ENCODE peak calls at places on chromosomes 4 and X, in eight cellular contexts. K is AG09309; L is neuronal stem cell; V is cardiac muscle cell; R is mucosa of descending colon; S is CD8-positive, alpha-beta T cell; N is astrocyte of the spinal cord; Z is lung. Y is an unnamed sample.

GRCh38 chr4:57633212-57633859 is 523.2 kb upstream of the IGFBP7 start:
- DNase-seq in L (no peak), N (no peak), S (no peak), V (no peak), R (no peak), K (no peak), Z (no peak), Y (no peak)

GRCh38 chr4:185718578-185719492 is 93.2 kb downstream of the SORBS2 start:
- DNase-seq in S (no peak), L (no peak), V (no peak), Z (no peak), R (no peak), N (no peak), K (no peak), Y (no peak)

GRCh38 chrX:2176274-2176673 is 324.5 kb downstream of the DHRSX start:
- DNase-seq in L (no peak), N (no peak), K (no peak), Z (no peak), R (no peak), V (no peak), S (no peak), Y (no peak)

GRCh38 chrX:24682739-24683432 is 10.8 kb upstream of the POLA1 start:
- DNase-seq in K (no peak), V (no peak), R (no peak), S (no peak), L (no peak), N (no peak), Z (no peak), Y (no peak)

GRCh38 chr4:154660052-154660451 is 47.6 kb upstream of the FGG start:
- DNase-seq in S (no peak), R (no peak), Z (no peak), V (no peak), L (no peak), N (no peak), K (no peak), Y (no peak)

GRCh38 chr4:187908079-187908501 is 87.5 kb upstream of the ZFP42 start:
- DNase-seq in L (no peak), V (no peak), R (no peak), K (peak; percentile 46), N (peak; percentile 68), S (no peak), Z (no peak), Y (no peak)

GRCh38 chr4:56701644-56702043 is 20.5 kb upstream of the HOPX start:
- DNase-seq in N (no peak), L (no peak), R (no peak), V (peak; percentile 54), K (no peak), Z (no peak), S (no peak), Y (no peak)

GRCh38 chrX:21376636-21377035 is 2.4 kb downstream of the CNKSR2 start:
- DNase-seq in K (no peak), R (no peak), Z (no peak), V (no peak), L (no peak), N (no peak), S (no peak), Y (no peak)

GRCh38 chrX:152932144-152932543 is 34.3 kb downstream of the ZNF185 start:
- DNase-seq in Z (no peak), R (no peak), N (no peak), K (no peak), V (no peak), S (no peak), L (no peak), Y (no peak)

GRCh38 chr4:110753461-110753860 is 130.6 kb upstream of the PITX2 start:
- DNase-seq in V (no peak), K (no peak), N (no peak), S (no peak), Z (no peak), R (no peak), L (no peak), Y (no peak)

GRCh38 chrX:153928846-153929245 is 2.8 kb upstream of the ARHGAP4 start:
- DNase-seq in V (no peak), K (no peak), S (no peak), L (no peak), N (no peak), Z (no peak), R (no peak), Y (no peak)

GRCh38 chr4:35541146-35541887 is 703.0 kb downstream of the ARAP2 start:
- DNase-seq in K (no peak), V (no peak), R (no peak), N (no peak), L (no peak), S (no peak), Z (no peak), Y (no peak)

GRCh38 chrX:32155044-32155638 is 1056.2 kb downstream of the DMD start:
- DNase-seq in V (peak; percentile 2), N (no peak), S (no peak), R (no peak), K (no peak), Z (no peak), L (peak; percentile 41), Y (no peak)

GRCh38 chrX:19595036-19595435 is 79.7 kb upstream of the MAP3K15 start:
- DNase-seq in N (no peak), S (no peak), R (no peak), L (no peak), Z (no peak), V (no peak), K (no peak), Y (no peak)

DNA sequence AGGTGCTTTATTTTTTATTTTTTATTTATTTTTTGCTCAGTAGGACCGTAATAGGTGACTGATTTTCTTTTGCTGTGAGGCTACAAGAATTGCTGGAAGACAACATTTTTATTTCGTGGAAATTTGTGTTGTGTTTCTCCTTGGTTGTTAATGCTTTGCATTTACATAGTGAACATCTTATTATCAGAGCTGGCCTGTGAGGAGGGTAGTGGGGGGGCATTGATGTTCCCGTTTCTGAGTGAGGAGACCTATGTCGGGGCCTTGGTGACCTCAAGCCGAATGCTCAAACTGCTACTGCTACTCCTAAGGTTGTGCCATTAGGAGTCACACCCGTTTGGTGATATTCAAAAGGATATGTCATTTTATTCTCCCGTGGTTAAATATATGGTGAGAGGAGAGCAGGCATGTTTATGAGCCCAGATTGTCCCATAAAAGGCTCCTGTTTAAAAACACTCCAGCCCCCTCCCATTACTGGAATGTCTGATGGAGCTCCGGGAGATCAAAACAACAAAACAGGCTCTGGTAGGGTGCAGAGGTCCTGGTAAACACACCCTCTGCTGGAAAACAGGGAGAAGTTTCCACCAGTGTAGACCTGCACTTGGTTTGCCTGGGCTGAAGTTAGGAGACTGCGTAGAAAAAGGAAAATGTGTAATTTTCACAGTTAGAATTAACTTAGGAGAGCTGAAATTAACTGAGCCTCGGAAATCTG is 5.6 kb downstream of the PDGFRA start:
- DNase-seq in Z (no peak), N (no peak), L (peak; percentile 6), K (no peak), V (no peak), R (no peak), S (no peak), Y (no peak)
- H3K4me3 ChIP-seq in Z (no peak overlapping the region), N (peak overlapping the region; percentile 20), L (no peak overlapping the region), K (peak overlapping the region; percentile 81), V (peak overlapping the region; percentile 64), R (no peak overlapping the region), S (no peak overlapping the region), Y (no peak overlapping the region)

DNA sequence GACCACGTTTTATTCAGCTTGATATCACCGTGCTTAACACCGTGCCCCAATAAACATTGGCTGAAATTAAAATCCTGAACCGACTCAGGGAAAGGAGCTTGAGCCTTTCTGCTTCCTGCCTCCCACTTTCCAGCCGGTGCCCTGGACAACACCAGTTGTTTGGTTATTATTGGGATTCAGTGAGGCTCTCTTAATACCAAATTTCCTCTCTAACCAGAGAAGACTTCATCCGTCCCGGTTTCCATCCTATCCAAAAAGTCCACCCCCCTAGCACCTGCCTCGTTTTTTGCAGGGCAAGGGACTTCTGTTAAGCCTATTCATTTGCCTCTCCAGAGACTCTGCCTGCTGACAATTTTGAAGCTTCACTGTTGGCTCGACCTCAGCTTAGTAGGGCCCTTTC is 649 bp upstream of the PRSS12 start:
- DNase-seq in R (no peak), L (no peak), Z (no peak), S (no peak), K (no peak), N (no peak), V (no peak), Y (no peak)
- H3K4me3 ChIP-seq in R (no peak overlapping the region), L (peak overlapping the region; percentile 45), Z (no peak overlapping the region), S (peak overlapping the region; percentile 35), K (peak overlapping the region; percentile 76), N (peak overlapping the region; percentile 59), V (no peak overlapping the region), Y (no peak overlapping the region)

GRCh38 chr4:89247951-89248350 is 59.6 kb downstream of the GPRIN3 start:
- DNase-seq in N (no peak), K (no peak), Z (no peak), S (no peak), L (no peak), R (no peak), V (no peak), Y (no peak)

GRCh38 chr4:89249716-89250361 is 57.8 kb downstream of the GPRIN3 start:
- DNase-seq in R (no peak), Z (no peak), N (no peak), L (no peak), V (no peak), S (no peak), K (no peak), Y (no peak)

GRCh38 chr4:89251396-89251795 is 56.2 kb downstream of the GPRIN3 start:
- DNase-seq in L (no peak), Z (no peak), S (no peak), V (no peak), K (no peak), R (no peak), N (no peak), Y (no peak)

GRCh38 chr4:89249313-89249712 is 58.3 kb downstream of the GPRIN3 start:
- DNase-seq in L (no peak), V (no peak), K (no peak), N (no peak), S (no peak), R (no peak), Z (no peak), Y (no peak)

GRCh38 chr4:89248879-89249281 is 58.7 kb downstream of the GPRIN3 start:
- DNase-seq in S (no peak), K (no peak), Z (no peak), V (no peak), N (no peak), L (no peak), R (no peak), Y (no peak)
- H3K4me3 ChIP-seq in S (no peak overlapping the region), K (no peak overlapping the region), Z (no peak overlapping the region), V (no peak overlapping the region), N (no peak overlapping the region), L (no peak overlapping the region), R (no peak overlapping the region), Y (no peak overlapping the region)

DNA sequence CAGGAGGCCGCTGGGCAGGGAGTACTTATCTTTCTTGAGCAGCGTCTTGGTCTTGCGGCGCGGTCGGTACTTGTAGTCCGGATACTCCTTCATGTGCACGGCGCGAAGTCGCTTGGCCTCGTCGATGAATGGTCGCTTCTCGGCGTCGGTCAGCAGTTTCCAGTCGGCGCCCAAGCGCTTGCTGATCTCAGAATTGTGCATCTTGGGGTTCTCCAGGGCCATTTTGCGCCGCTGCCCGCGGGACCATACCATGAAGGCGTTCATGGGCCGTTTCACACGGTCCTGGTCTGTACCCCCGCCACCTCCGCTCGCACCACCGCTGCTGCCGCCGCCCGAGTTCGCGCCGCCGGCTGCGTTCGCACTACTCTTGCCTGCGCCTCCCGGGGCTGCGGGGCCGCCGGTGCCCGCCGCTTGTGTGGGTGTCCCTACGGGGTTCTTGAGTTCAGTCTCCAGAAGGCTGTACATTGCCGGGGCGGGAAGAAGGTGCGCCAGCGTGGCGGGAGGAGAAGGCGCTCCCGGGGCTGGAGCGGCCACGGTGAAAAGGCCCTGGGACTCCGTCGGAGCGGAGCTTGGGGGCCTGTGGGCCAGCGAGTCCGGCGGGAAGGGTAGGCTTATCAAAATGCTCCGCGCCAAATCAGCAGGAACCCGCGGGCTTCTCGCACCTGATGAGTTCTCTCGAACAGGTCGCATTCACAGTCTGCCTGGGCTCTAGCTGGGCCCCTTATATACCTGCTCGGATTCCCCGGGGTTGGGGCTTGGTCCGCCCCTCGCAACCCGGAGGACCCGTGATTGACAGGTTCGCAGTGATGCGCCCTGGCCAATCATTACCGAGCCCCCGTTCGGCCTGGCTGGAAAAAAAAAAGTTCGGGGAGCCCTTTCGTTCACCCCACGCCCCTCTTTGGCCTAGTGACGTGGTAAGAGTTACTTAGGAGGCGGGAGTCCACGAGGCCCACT is at the start of gene SOX3:
- DNase-seq in R (peak; percentile 2), K (no peak), L (peak; percentile 74), V (no peak), Z (no peak), N (peak; percentile 15), S (no peak), Y (no peak)
- H3K4me3 ChIP-seq in R (no peak within 1 kb of the TSS), K (no peak within 1 kb of the TSS), L (peak within 1 kb of the TSS; percentile 55), V (peak within 1 kb of the TSS; percentile 33), Z (no peak within 1 kb of the TSS), N (peak within 1 kb of the TSS; percentile 12), S (no peak within 1 kb of the TSS), Y (no peak within 1 kb of the TSS)